ENCODE peak calls at places on chromosomes 16 and 17, in seven cellular contexts. One of them, this sample, is unnamed.

GRCh38 chr16:84109598-84110325 is 7.0 kb downstream of the MBTPS1 start:
- DNase-seq in right lobe of liver: no peak
- DNase-seq in CD8-positive, alpha-beta T cell: no peak
- DNase-seq in uterus: no peak
- DNase-seq in H9: no peak
- DNase-seq in prostate gland: no peak
- DNase-seq in HCT116: no peak
- DNase-seq in this sample: no peak

GRCh38 chr17:77363821-77364361 is 223.1 kb downstream of the SEC14L1 start:
- DNase-seq in right lobe of liver: peak; percentile 51
- DNase-seq in CD8-positive, alpha-beta T cell: peak; percentile 55
- DNase-seq in uterus: peak; percentile 75
- DNase-seq in H9: peak; percentile 29
- DNase-seq in prostate gland: no peak
- DNase-seq in HCT116: no peak
- DNase-seq in this sample: no peak

GRCh38 chr17:50155115-50155819 is 4.8 kb upstream of the PPP1R9B start:
- DNase-seq in right lobe of liver: no peak
- DNase-seq in CD8-positive, alpha-beta T cell: no peak
- DNase-seq in uterus: peak; percentile 70
- DNase-seq in H9: no peak
- DNase-seq in prostate gland: no peak
- DNase-seq in HCT116: no peak
- DNase-seq in this sample: no peak

GRCh38 chr17:65235284-65235683 is 98.1 kb downstream of the RGS9 start:
- DNase-seq in right lobe of liver: no peak
- DNase-seq in CD8-positive, alpha-beta T cell: no peak
- DNase-seq in uterus: no peak
- DNase-seq in H9: no peak
- DNase-seq in prostate gland: no peak
- DNase-seq in HCT116: no peak
- DNase-seq in this sample: no peak

GRCh38 chr16:66168777-66169176 is 197.7 kb upstream of the CDH5 start:
- DNase-seq in right lobe of liver: no peak
- DNase-seq in CD8-positive, alpha-beta T cell: no peak
- DNase-seq in uterus: no peak
- DNase-seq in H9: no peak
- DNase-seq in prostate gland: no peak
- DNase-seq in HCT116: no peak
- DNase-seq in this sample: no peak

GRCh38 chr16:28193530-28194423 is 18.0 kb downstream of the XPO6 start:
- DNase-seq in right lobe of liver: no peak
- DNase-seq in CD8-positive, alpha-beta T cell: peak; percentile 44
- DNase-seq in uterus: no peak
- DNase-seq in H9: no peak
- DNase-seq in prostate gland: no peak
- DNase-seq in HCT116: no peak
- DNase-seq in this sample: no peak

GRCh38 chr16:56081371-56081770 is 109.9 kb upstream of the GNAO1 start:
- DNase-seq in right lobe of liver: no peak
- DNase-seq in CD8-positive, alpha-beta T cell: no peak
- DNase-seq in uterus: no peak
- DNase-seq in H9: no peak
- DNase-seq in prostate gland: no peak
- DNase-seq in HCT116: no peak
- DNase-seq in this sample: no peak

GRCh38 chr17:79280822-79281572 is 206.4 kb downstream of the ENGASE start:
- DNase-seq in right lobe of liver: no peak
- DNase-seq in CD8-positive, alpha-beta T cell: no peak
- DNase-seq in uterus: no peak
- DNase-seq in H9: no peak
- DNase-seq in prostate gland: no peak
- DNase-seq in HCT116: no peak
- DNase-seq in this sample: no peak

GRCh38 chr17:27550974-27551505 is 79.9 kb upstream of the LGALS9 start:
- DNase-seq in right lobe of liver: no peak
- DNase-seq in CD8-positive, alpha-beta T cell: no peak
- DNase-seq in uterus: no peak
- DNase-seq in H9: no peak
- DNase-seq in prostate gland: no peak
- DNase-seq in HCT116: no peak
- DNase-seq in this sample: no peak

GRCh38 chr17:20721151-20721550 is 141.6 kb downstream of the CDRT15L2 start:
- DNase-seq in right lobe of liver: no peak
- DNase-seq in CD8-positive, alpha-beta T cell: no peak
- DNase-seq in uterus: no peak
- DNase-seq in H9: no peak
- DNase-seq in prostate gland: no peak
- DNase-seq in HCT116: no peak
- DNase-seq in this sample: no peak

GRCh38 chr17:73452056-73452455 is 140.3 kb upstream of the CDC42EP4 start:
- DNase-seq in right lobe of liver: peak; percentile 15
- DNase-seq in CD8-positive, alpha-beta T cell: no peak
- DNase-seq in uterus: no peak
- DNase-seq in H9: no peak
- DNase-seq in prostate gland: no peak
- DNase-seq in HCT116: no peak
- DNase-seq in this sample: no peak

GRCh38 chr17:44901323-44901965 is 2.2 kb upstream of the EFTUD2 start:
- DNase-seq in right lobe of liver: no peak
- DNase-seq in CD8-positive, alpha-beta T cell: no peak
- DNase-seq in uterus: no peak
- DNase-seq in H9: no peak
- DNase-seq in prostate gland: no peak
- DNase-seq in HCT116: no peak
- DNase-seq in this sample: no peak

GRCh38 chr16:1333149-1333812 is at the start of gene BAIAP3:
- DNase-seq in right lobe of liver: no peak
- DNase-seq in CD8-positive, alpha-beta T cell: peak; percentile 45
- DNase-seq in uterus: no peak
- DNase-seq in H9: peak; percentile 70
- DNase-seq in prostate gland: peak; percentile 64
- DNase-seq in HCT116: no peak
- DNase-seq in this sample: no peak

GRCh38 chr16:82655315-82655714 is 28.5 kb downstream of the CDH13 start:
- DNase-seq in right lobe of liver: no peak
- DNase-seq in CD8-positive, alpha-beta T cell: peak; percentile 82
- DNase-seq in uterus: peak; percentile 22
- DNase-seq in H9: no peak
- DNase-seq in prostate gland: no peak
- DNase-seq in HCT116: no peak
- DNase-seq in this sample: no peak

GRCh38 chr17:77049440-77049839 is 91.3 kb upstream of the SEC14L1 start:
- DNase-seq in right lobe of liver: no peak
- DNase-seq in CD8-positive, alpha-beta T cell: no peak
- DNase-seq in uterus: no peak
- DNase-seq in H9: no peak
- DNase-seq in prostate gland: no peak
- DNase-seq in HCT116: peak; percentile 24
- DNase-seq in this sample: no peak

GRCh38 chr17:37037590-37038155 is 88.9 kb downstream of the AATF start:
- DNase-seq in right lobe of liver: no peak
- DNase-seq in CD8-positive, alpha-beta T cell: no peak
- DNase-seq in uterus: no peak
- DNase-seq in H9: no peak
- DNase-seq in prostate gland: no peak
- DNase-seq in HCT116: no peak
- DNase-seq in this sample: no peak

DNA sequence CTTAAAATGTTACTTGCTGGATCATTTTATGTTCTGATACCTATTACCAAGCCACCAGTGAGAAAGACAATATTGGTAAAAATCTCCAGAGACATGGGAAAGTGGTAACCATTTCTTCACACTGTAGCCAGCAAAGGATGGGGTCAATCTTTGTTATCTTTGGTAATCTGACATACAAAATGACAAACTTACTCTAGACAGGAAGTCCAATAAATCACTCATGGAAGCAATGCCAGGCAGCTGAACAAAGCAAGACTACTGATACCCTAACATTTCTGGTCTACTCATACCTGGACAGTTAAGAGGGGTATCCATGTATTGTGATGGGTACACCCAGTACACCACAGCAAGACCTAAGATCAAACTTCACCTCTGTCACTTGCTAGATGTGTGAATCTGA is 19.0 kb downstream of the GRB2 start:
- DNase-seq in right lobe of liver: no peak
- DNase-seq in CD8-positive, alpha-beta T cell: no peak
- DNase-seq in uterus: no peak
- DNase-seq in H9: no peak
- DNase-seq in prostate gland: no peak
- DNase-seq in HCT116: no peak
- DNase-seq in this sample: no peak
- H3K4me1 ChIP-seq in right lobe of liver: no peaks in the 10 kb centered on the region
- H3K4me1 ChIP-seq in CD8-positive, alpha-beta T cell: peaks cover 56% of the 10 kb centered on the region
- H3K4me1 ChIP-seq in uterus: peaks cover 4% of the 10 kb centered on the region
- H3K4me1 ChIP-seq in H9: no peaks in the 10 kb centered on the region
- H3K4me1 ChIP-seq in prostate gland: no peaks in the 10 kb centered on the region
- H3K4me1 ChIP-seq in HCT116: peaks cover 7% of the 10 kb centered on the region
- H3K4me1 ChIP-seq in this sample: peaks cover 55% of the 10 kb centered on the region

DNA sequence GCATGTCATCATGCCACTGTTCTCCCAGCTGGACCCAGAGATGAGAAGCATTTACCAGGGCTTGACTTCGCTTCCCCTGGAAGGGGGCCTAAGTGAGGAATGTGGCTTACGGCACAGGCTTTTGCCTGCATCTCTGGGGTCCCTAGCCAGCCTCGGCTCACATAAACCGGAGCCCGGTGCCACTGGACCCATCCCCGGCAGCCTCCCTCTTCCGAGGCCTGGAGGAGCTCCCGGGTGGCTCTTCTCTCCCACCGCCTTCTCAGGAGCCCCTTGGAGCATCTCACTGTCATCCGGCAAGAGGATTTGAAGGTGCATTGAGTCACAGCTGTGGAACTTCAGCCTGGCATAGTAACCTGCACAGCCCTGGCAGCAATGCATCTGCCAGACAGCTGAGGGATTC is 29.9 kb upstream of the TBX2 start:
- DNase-seq in right lobe of liver: no peak
- DNase-seq in CD8-positive, alpha-beta T cell: no peak
- DNase-seq in uterus: no peak
- DNase-seq in H9: no peak
- DNase-seq in prostate gland: no peak
- DNase-seq in HCT116: no peak
- DNase-seq in this sample: no peak
- H3K9me3 ChIP-seq in right lobe of liver: no peaks in the 10 kb centered on the region
- H3K9me3 ChIP-seq in CD8-positive, alpha-beta T cell: no peaks in the 10 kb centered on the region
- H3K9me3 ChIP-seq in uterus: no peaks in the 10 kb centered on the region
- H3K9me3 ChIP-seq in H9: no peaks in the 10 kb centered on the region
- H3K9me3 ChIP-seq in prostate gland: no peaks in the 10 kb centered on the region
- H3K9me3 ChIP-seq in HCT116: no peaks in the 10 kb centered on the region
- H3K9me3 ChIP-seq in this sample: no peaks in the 10 kb centered on the region

DNA sequence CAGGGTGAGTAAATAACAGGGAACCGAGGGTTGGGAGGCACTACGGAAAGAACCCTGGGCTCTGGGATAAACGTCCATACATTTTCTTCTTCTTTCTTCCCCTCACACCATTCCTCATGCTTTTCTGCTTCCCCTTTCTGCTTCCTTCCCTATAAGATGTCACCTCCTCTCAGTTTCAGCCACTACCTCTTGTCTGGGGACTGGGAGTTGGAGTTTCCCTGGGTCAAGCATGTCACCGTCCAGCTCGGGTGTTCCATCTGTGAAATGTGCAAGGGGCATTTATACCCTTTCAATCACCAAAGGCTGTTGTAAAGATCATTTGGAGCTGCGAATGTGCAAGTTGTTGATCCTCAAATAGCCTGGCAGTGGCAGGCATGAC is 17.5 kb upstream of the CCL22 start:
- DNase-seq in right lobe of liver: no peak
- DNase-seq in CD8-positive, alpha-beta T cell: no peak
- DNase-seq in uterus: no peak
- DNase-seq in H9: no peak
- DNase-seq in prostate gland: no peak
- DNase-seq in HCT116: no peak
- DNase-seq in this sample: no peak
- H3K27ac ChIP-seq in right lobe of liver: no peak overlapping the region
- H3K27ac ChIP-seq in CD8-positive, alpha-beta T cell: no peak overlapping the region
- H3K27ac ChIP-seq in uterus: no peak overlapping the region
- H3K27ac ChIP-seq in H9: no peak overlapping the region
- H3K27ac ChIP-seq in prostate gland: peak overlapping the region; percentile 80
- H3K27ac ChIP-seq in HCT116: no peak overlapping the region
- H3K27ac ChIP-seq in this sample: peak overlapping the region; percentile 18

GRCh38 chr17:39812466-39812865 is 51.6 kb downstream of the IKZF3 start:
- DNase-seq in right lobe of liver: peak; percentile 55
- DNase-seq in CD8-positive, alpha-beta T cell: no peak
- DNase-seq in uterus: no peak
- DNase-seq in H9: no peak
- DNase-seq in prostate gland: peak; percentile 71
- DNase-seq in HCT116: no peak
- DNase-seq in this sample: no peak

GRCh38 chr17:39813631-39814030 is 50.5 kb downstream of the IKZF3 start:
- DNase-seq in right lobe of liver: no peak
- DNase-seq in CD8-positive, alpha-beta T cell: peak; percentile 79
- DNase-seq in uterus: no peak
- DNase-seq in H9: no peak
- DNase-seq in prostate gland: no peak
- DNase-seq in HCT116: no peak
- DNase-seq in this sample: no peak

GRCh38 chr17:39818282-39819000 is 45.7 kb downstream of the IKZF3 start:
- DNase-seq in right lobe of liver: no peak
- DNase-seq in CD8-positive, alpha-beta T cell: no peak
- DNase-seq in uterus: no peak
- DNase-seq in H9: no peak
- DNase-seq in prostate gland: no peak
- DNase-seq in HCT116: no peak
- DNase-seq in this sample: no peak

GRCh38 chr17:39814497-39814896 is 49.6 kb downstream of the IKZF3 start:
- DNase-seq in right lobe of liver: no peak
- DNase-seq in CD8-positive, alpha-beta T cell: no peak
- DNase-seq in uterus: no peak
- DNase-seq in H9: no peak
- DNase-seq in prostate gland: no peak
- DNase-seq in HCT116: no peak
- DNase-seq in this sample: no peak

DNA sequence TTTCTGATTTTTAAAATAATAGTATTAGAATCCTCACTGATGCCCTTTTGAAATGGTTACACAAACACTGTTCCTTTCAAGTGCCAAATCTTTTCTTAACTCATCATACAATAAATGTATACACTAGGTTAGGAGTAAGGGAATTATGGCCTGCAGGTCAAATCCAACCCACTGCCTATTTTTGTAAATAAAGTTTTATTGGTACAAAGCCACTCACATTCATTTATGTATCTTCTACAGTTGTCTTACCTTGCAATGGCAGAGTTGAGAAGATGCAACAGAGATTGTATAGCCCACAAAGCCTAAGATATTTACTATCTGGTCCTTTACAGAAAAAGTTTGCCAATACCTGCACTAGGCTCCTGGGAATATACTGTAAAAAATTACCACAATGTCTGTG is 47.8 kb downstream of the IKZF3 start:
- DNase-seq in right lobe of liver: no peak
- DNase-seq in CD8-positive, alpha-beta T cell: no peak
- DNase-seq in uterus: no peak
- DNase-seq in H9: no peak
- DNase-seq in prostate gland: no peak
- DNase-seq in HCT116: no peak
- DNase-seq in this sample: no peak
- H3K4me1 ChIP-seq in right lobe of liver: no peaks in the 10 kb centered on the region
- H3K4me1 ChIP-seq in CD8-positive, alpha-beta T cell: peaks cover 77% of the 10 kb centered on the region
- H3K4me1 ChIP-seq in uterus: no peaks in the 10 kb centered on the region
- H3K4me1 ChIP-seq in H9: peaks cover 8% of the 10 kb centered on the region
- H3K4me1 ChIP-seq in prostate gland: no peaks in the 10 kb centered on the region
- H3K4me1 ChIP-seq in HCT116: no peaks in the 10 kb centered on the region
- H3K4me1 ChIP-seq in this sample: no peaks in the 10 kb centered on the region

This sample was measured in lower lobe of right lung.